ENCODE peak calls at places on chromosomes 5 and 9, in four cellular contexts. N is HFFc6; C is sigmoid colon; R is CD8-positive, alpha-beta memory T cell. M is an unnamed sample.
A peak's percentile ranks its signal among the peaks of the same experiment; 100 is the strongest.

GRCh38 chr9:92378825-92379535 is 25.4 kb downstream of the OGN start:
- DNase-seq in C (no peak), N (peak; percentile 23), R (no peak), M (peak; percentile 27)

GRCh38 chr5:151183451-151184245 is 26.1 kb upstream of the ANXA6 start:
- DNase-seq in N (peak; percentile 40), R (no peak), C (no peak), M (no peak)

GRCh38 chr9:84137968-84138367 is 157.4 kb downstream of the RMI1 start:
- DNase-seq in N (no peak), C (no peak), R (no peak), M (no peak)

GRCh38 chr9:72462340-72462739 is 59.1 kb upstream of the TMC1 start:
- DNase-seq in C (no peak), R (no peak), N (peak; percentile 50), M (no peak)

GRCh38 chr9:109759584-109759983 is 20.4 kb upstream of the PALM2AKAP2 start:
- DNase-seq in C (no peak), N (no peak), R (no peak), M (no peak)

GRCh38 chr9:89311346-89312153 is 555 bp downstream of the CKS2 start:
- DNase-seq in R (no peak), N (no peak), C (peak; percentile 67), M (no peak)

GRCh38 chr5:65037845-65038815 is 269.4 kb downstream of the CWC27 start:
- DNase-seq in C (no peak), N (no peak), R (peak; percentile 13), M (no peak)

GRCh38 chr5:1508679-1509290 is 15.0 kb downstream of the LPCAT1 start:
- DNase-seq in N (no peak), R (no peak), C (peak; percentile 55), M (no peak)

GRCh38 chr5:9621379-9621903 is 8.7 kb downstream of the TAS2R1 start:
- DNase-seq in R (no peak), N (peak; percentile 15), C (no peak), M (peak; percentile 26)

GRCh38 chr9:87118594-87118993 is 171.3 kb upstream of the GAS1 start:
- DNase-seq in N (no peak), C (no peak), R (no peak), M (no peak)